ENCODE peak calls at places on chromosomes 1 and 21, in eight cellular contexts. Q is heart left ventricle, V is IMR-90, H is esophagus squamous epithelium, F is body of pancreas, I is HepG2, R is prostate gland, J is Peyer's patch. B is an unnamed sample.

GRCh38 chr21:33211732-33212131 is 18.0 kb upstream of the IFNAR2 start:
- DNase-seq in Q (no peak), V (no peak), H (no peak), F (no peak), I (no peak), R (no peak), J (no peak), B (no peak)

GRCh38 chr1:202010042-202011015 is at the start of gene ELF3:
- DNase-seq in Q (peak), V (no peak), H (no peak), F (peak), I (peak), R (peak), J (peak), B (no peak)

GRCh38 chr1:229438021-229438420 is 4.1 kb upstream of the ACTA1 start:
- DNase-seq in Q (no peak), V (no peak), H (no peak), F (no peak), I (no peak), R (no peak), J (no peak), B (no peak)

GRCh38 chr1:40449684-40450490 is at the start of gene ZFP69B:
- DNase-seq in Q (peak), V (peak), H (peak), F (peak), I (peak), R (peak), J (peak), B (peak)

GRCh38 chr21:46498335-46499050 is 39.8 kb downstream of the DIP2A start:
- DNase-seq in Q (no peak), V (peak), H (no peak), F (no peak), I (no peak), R (no peak), J (no peak), B (no peak)

GRCh38 chr1:40783001-40783905 is at the start of gene KCNQ4:
- DNase-seq in Q (peak), V (no peak), H (no peak), F (peak), I (no peak), R (peak), J (no peak), B (peak)

GRCh38 chr1:151062738-151063371 is 2.7 kb downstream of the MLLT11 start:
- DNase-seq in Q (peak), V (peak), H (no peak), F (no peak), I (no peak), R (no peak), J (no peak), B (no peak)

GRCh38 chr1:218467101-218467728 is 122.1 kb downstream of the TGFB2 start:
- DNase-seq in Q (no peak), V (peak), H (no peak), F (no peak), I (no peak), R (no peak), J (no peak), B (no peak)

GRCh38 chr1:89089962-89090361 is 25.0 kb upstream of the GBP1 start:
- DNase-seq in Q (no peak), V (no peak), H (no peak), F (no peak), I (no peak), R (no peak), J (no peak), B (no peak)

GRCh38 chr1:25524568-25525359 is 18.6 kb upstream of the LDLRAP1 start:
- DNase-seq in Q (no peak), V (no peak), H (no peak), F (no peak), I (no peak), R (no peak), J (no peak), B (no peak)

GRCh38 chr1:9292361-9293240 is at the start of gene SPSB1:
- DNase-seq in Q (peak), V (peak), H (no peak), F (peak), I (peak), R (peak), J (peak), B (peak)

GRCh38 chr21:38355353-38355752 is 98.6 kb downstream of the KCNJ15 start:
- DNase-seq in Q (no peak), V (no peak), H (no peak), F (no peak), I (no peak), R (no peak), J (no peak), B (no peak)

GRCh38 chr1:218496561-218496960 is 151.4 kb downstream of the TGFB2 start:
- DNase-seq in Q (no peak), V (peak), H (no peak), F (no peak), I (peak), R (no peak), J (no peak), B (no peak)

GRCh38 chr1:231335663-231336602 is 1.7 kb downstream of the EXOC8 start:
- DNase-seq in Q (no peak), V (no peak), H (no peak), F (no peak), I (peak), R (no peak), J (no peak), B (peak)

GRCh38 chr1:237953238-237953637 is 62.5 kb upstream of the ZP4 start:
- DNase-seq in Q (no peak), V (no peak), H (no peak), F (no peak), I (no peak), R (no peak), J (no peak), B (peak)

GRCh38 chr1:18814340-18815202 is 44.9 kb downstream of the TAS1R2 start:
- DNase-seq in Q (no peak), V (no peak), H (no peak), F (no peak), I (no peak), R (no peak), J (no peak), B (no peak)

GRCh38 chr1:183655562-183656075 is 2.5 kb upstream of the APOBEC4 start:
- DNase-seq in Q (peak), V (peak), H (no peak), F (peak), I (peak), R (peak), J (peak), B (peak)

GRCh38 chr1:10918531-10918930 is 93.9 kb upstream of the TARDBP start:
- DNase-seq in Q (peak), V (peak), H (no peak), F (no peak), I (no peak), R (no peak), J (no peak), B (no peak)

GRCh38 chr1:234373938-234374240 is 633 bp downstream of the COA6 start:
- DNase-seq in Q (no peak), V (no peak), H (no peak), F (no peak), I (no peak), R (no peak), J (no peak), B (no peak)

GRCh38 chr1:153397056-153397923 is 6.4 kb upstream of the S100A8 start:
- DNase-seq in Q (no peak), V (no peak), H (no peak), F (no peak), I (no peak), R (no peak), J (no peak), B (no peak)

GRCh38 chr1:217133958-217134856 is 411.0 kb upstream of the ESRRG start:
- DNase-seq in Q (peak), V (peak), H (no peak), F (peak), I (no peak), R (no peak), J (no peak), B (no peak)

GRCh38 chr1:158039380-158039779 is 45.9 kb downstream of the KIRREL1 start:
- DNase-seq in Q (no peak), V (peak), H (no peak), F (no peak), I (no peak), R (no peak), J (no peak), B (no peak)

GRCh38 chr1:11289064-11289463 is 16.1 kb downstream of the UBIAD1 start:
- DNase-seq in Q (no peak), V (no peak), H (no peak), F (no peak), I (no peak), R (no peak), J (no peak), B (no peak)

GRCh38 chr1:219536038-219536437 is 76.9 kb downstream of the ZC3H11B start:
- DNase-seq in Q (no peak), V (no peak), H (no peak), F (no peak), I (no peak), R (no peak), J (no peak), B (no peak)

GRCh38 chr1:50529510-50529909 is 106.3 kb upstream of the DMRTA2 start:
- DNase-seq in Q (no peak), V (no peak), H (no peak), F (no peak), I (no peak), R (no peak), J (no peak), B (no peak)

GRCh38 chr1:212518188-212518951 is 85.7 kb downstream of the NENF start:
- DNase-seq in Q (peak), V (peak), H (no peak), F (peak), I (peak), R (no peak), J (peak), B (no peak)

GRCh38 chr1:89657886-89658285 is 25.0 kb downstream of the LRRC8C start:
- DNase-seq in Q (no peak), V (peak), H (no peak), F (no peak), I (no peak), R (no peak), J (no peak), B (no peak)

GRCh38 chr1:26378088-26378878 is 5.7 kb upstream of the ZNF683 start:
- DNase-seq in Q (no peak), V (peak), H (no peak), F (no peak), I (no peak), R (no peak), J (peak), B (peak)

GRCh38 chr1:176073524-176074157 is 133.4 kb downstream of the COP1 start:
- DNase-seq in Q (no peak), V (peak), H (no peak), F (peak), I (peak), R (peak), J (peak), B (peak)

GRCh38 chr1:159012495-159012894 is 2.8 kb downstream of the IFI16 start:
- DNase-seq in Q (no peak), V (peak), H (no peak), F (no peak), I (no peak), R (no peak), J (peak), B (peak)

GRCh38 chr21:34544032-34544496 is 32.1 kb upstream of the KCNE1 start:
- DNase-seq in Q (peak), V (peak), H (no peak), F (peak), I (peak), R (peak), J (peak), B (peak)

GRCh38 chr21:34813266-34813886 is 144.6 kb downstream of the CLIC6 start:
- DNase-seq in Q (no peak), V (peak), H (no peak), F (no peak), I (no peak), R (peak), J (no peak), B (peak)

GRCh38 chr1:72489801-72490200 is 207.5 kb upstream of the NEGR1 start:
- DNase-seq in Q (no peak), V (no peak), H (no peak), F (no peak), I (no peak), R (no peak), J (no peak), B (no peak)

GRCh38 chr1:228018125-228018398 is 11.3 kb downstream of the WNT3A start:
- DNase-seq in Q (no peak), V (no peak), H (no peak), F (no peak), I (no peak), R (no peak), J (no peak), B (no peak)

GRCh38 chr1:36222481-36223372 is 1.5 kb upstream of the THRAP3 start:
- DNase-seq in Q (no peak), V (peak), H (no peak), F (no peak), I (no peak), R (no peak), J (no peak), B (no peak)

GRCh38 chr1:36225298-36225899 is 1.2 kb downstream of the THRAP3 start:
- DNase-seq in Q (no peak), V (peak), H (no peak), F (no peak), I (no peak), R (no peak), J (no peak), B (no peak)

GRCh38 chr1:36223996-36224536 is at the start of gene THRAP3:
- DNase-seq in Q (peak), V (peak), H (peak), F (peak), I (peak), R (peak), J (peak), B (peak)

GRCh38 chr1:36224537-36225297 is 474 bp downstream of the THRAP3 start:
- DNase-seq in Q (peak), V (peak), H (no peak), F (no peak), I (peak), R (no peak), J (no peak), B (no peak)

DNA sequence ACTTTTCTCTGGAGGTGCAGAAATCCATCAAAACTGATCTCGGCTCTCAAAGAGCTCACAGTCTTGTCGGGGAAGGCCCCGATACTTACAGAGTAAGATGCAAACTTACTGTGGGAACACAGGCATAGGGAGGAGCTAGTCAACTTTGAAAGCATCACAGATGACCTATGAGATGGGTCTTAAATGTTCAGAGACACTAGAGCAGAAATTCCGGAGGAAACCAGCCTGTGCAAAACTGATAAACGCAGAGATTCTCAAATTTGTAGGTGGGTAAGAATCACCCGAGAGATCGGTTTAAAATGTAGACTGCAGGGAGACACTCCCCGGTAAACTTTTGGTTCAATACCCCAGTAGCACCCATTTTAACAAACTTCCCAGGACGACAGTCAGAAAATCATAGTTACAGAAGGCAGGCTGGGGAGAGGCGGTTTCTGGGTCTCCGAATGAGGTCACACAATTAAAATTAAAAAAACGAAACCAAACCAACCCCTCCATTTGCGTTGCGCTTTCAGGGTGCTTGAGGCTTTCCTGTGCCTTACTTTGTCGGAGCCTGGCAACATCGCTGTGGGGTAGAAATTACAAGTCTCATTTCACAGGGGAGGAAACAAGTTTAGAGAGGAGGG is 759 bp upstream of the THRAP3 start:
- DNase-seq in Q (no peak), V (peak), H (no peak), F (no peak), I (no peak), R (peak), J (peak), B (peak)
- TF ChIP-seq POLR2A in Q (no peak), V (no peak), H (no peak), F (no peak), I (no peak), R (peak), J (no peak), B (no peak)

GRCh38 chr1:205506409-205507196 is 2.1 kb downstream of the CDK18 start:
- DNase-seq in Q (no peak), V (no peak), H (no peak), F (no peak), I (no peak), R (no peak), J (peak), B (no peak)
- H3K4me3 ChIP-seq in Q (peak), V (no peak), H (no peak), F (no peak), I (no peak), R (no peak), J (no peak), B (no peak)

DNA sequence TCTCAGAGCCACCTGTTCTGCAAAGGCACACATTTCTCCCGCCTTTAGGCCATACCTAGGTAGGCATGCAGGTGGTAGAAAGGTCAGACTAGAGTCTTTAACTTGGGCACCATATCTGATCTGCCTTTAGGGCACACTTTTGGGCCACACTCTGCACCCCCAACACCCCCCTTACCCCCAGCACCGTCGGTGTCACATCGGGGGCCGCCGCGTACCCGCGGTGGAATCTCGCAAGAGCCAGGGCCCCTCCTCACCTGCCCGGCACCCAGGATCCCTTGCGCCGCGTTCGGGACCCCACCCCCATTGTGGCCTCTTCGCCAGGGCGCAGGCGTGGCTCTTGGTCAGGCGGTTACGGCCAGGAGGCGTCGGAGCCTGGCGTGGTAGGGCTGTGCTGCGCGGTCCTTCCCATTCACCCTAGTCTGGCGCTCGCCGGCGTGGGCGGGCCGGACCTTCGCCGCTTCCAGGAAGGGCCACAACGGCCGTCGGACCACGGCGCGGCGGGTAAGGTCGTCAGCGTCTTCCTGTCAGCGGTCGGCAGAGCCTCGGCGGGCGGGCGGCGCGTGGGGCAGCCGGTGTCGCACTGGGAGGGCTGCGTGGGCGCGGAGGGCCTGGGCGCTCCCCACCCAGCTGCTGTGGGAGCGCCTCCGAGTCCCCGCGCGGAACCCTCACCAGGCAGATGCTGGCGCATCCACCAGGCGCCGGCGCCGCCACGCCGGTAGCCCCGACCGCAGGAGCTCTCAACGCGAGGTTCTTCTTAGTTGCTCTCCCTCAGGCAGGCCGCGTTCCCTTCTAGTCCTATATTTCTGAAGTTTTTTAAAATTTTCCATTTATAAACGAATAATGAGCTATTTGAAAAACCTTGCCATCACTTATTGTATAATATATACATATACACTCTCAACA is at the start of gene DNAH14:
- DNase-seq in Q (peak), V (peak), H (no peak), F (peak), I (peak), R (peak), J (peak), B (peak)
- TF ChIP-seq POLR2A in Q (no peak), V (peak), H (no peak), F (peak), I (peak), R (peak), J (no peak), B (peak)

DNA sequence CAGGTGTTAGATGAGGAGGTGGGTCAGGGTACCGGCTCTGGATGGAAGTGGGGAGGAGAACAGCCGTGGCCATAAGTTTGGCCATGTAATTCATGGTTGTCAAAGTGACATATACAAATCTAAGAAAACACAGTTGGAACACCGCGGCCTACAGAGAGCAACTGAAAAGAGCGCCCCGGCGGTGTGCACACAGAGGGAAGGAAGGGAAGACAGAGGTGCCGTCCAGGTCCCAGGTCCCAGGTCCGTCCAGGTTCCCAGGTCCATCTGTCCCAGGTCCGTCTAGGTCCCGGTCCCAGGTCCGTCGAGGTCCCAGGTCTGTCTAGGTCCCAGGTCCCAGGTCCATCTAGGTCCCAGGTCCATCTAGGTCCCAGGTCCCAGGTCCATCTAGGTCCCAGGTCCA is 4.5 kb upstream of the MRPL20 start:
- DNase-seq in Q (no peak), V (no peak), H (no peak), F (no peak), I (no peak), R (no peak), J (no peak), B (no peak)
- H3K4me3 ChIP-seq in Q (no peak), V (no peak), H (no peak), F (no peak), I (no peak), R (no peak), J (no peak), B (no peak)

B was measured in NB4.